ENCODE peak calls at places on chromosomes 13 and 19, in five cellular contexts. E is IMR-90, D is neural progenitor cell, X is fibroblast of lung, Z is HepG2. A is an unnamed sample.

GRCh38 chr13:83995930-83996329 is 113.7 kb upstream of the SLITRK1 start:
- DNase-seq in E (no peak), Z (no peak), X (no peak), D (no peak), A (no peak)

GRCh38 chr19:37928527-37929286 is 21.7 kb downstream of the SIPA1L3 start:
- DNase-seq in E (no peak), D (no peak), Z (no peak), X (no peak), A (no peak)

GRCh38 chr19:43532571-43532961 is 422 bp upstream of the ZNF575 start:
- DNase-seq in D (no peak), X (no peak), E (no peak), Z (no peak), A (no peak)

GRCh38 chr19:51203941-51204720 is 20.7 kb upstream of the CD33 start:
- DNase-seq in Z (no peak), D (no peak), E (no peak), X (no peak), A (no peak)

GRCh38 chr19:40705362-40705651 is 11.4 kb downstream of the COQ8B start:
- DNase-seq in Z (no peak), D (no peak), E (no peak), X (no peak), A (no peak)

GRCh38 chr19:5293607-5294089 is 47.0 kb downstream of the PTPRS start:
- DNase-seq in E (peak), X (no peak), Z (no peak), D (peak), A (peak)

GRCh38 chr13:75481176-75482069 is 546 bp downstream of the TBC1D4 start:
- DNase-seq in E (no peak), X (peak), Z (no peak), D (peak), A (no peak)

GRCh38 chr13:98792321-98792720 is 39.8 kb upstream of the SLC15A1 start:
- DNase-seq in E (no peak), Z (no peak), X (no peak), D (no peak), A (no peak)

GRCh38 chr13:42885325-42885724 is 103.9 kb downstream of the FAM216B start:
- DNase-seq in Z (no peak), E (no peak), D (no peak), X (no peak), A (no peak)

GRCh38 chr13:73179906-73180305 is 121.1 kb downstream of the KLF5 start:
- DNase-seq in X (peak), E (peak), Z (no peak), D (no peak), A (no peak)

GRCh38 chr19:18264956-18265610 is 9.2 kb downstream of the IQCN start:
- DNase-seq in E (no peak), D (no peak), X (no peak), Z (no peak), A (no peak)

GRCh38 chr19:51065221-51065960 is 499 bp upstream of the KLK13 start:
- DNase-seq in E (no peak), D (no peak), Z (no peak), X (no peak), A (no peak)

GRCh38 chr13:51223284-51224270 is 1.4 kb downstream of the FAM124A start:
- DNase-seq in D (peak), Z (no peak), E (no peak), X (no peak), A (no peak)

GRCh38 chr19:38388310-38389100 is at the start of gene SPRED3:
- DNase-seq in D (peak), Z (no peak), E (peak), X (peak), A (no peak)

GRCh38 chr19:38105574-38105973 is 118.4 kb downstream of the DPF1 start:
- DNase-seq in Z (no peak), D (no peak), X (no peak), E (no peak), A (no peak)

GRCh38 chr13:44421853-44422525 is 48.4 kb downstream of the SERP2 start:
- DNase-seq in D (no peak), Z (no peak), X (no peak), E (no peak), A (no peak)

GRCh38 chr13:30362869-30363268 is 55.5 kb upstream of the KATNAL1 start:
- DNase-seq in Z (no peak), D (no peak), X (no peak), E (no peak), A (no peak)

GRCh38 chr19:23771348-23771747 is 12.7 kb upstream of the ZNF681 start:
- DNase-seq in D (no peak), E (no peak), X (no peak), Z (no peak), A (no peak)

GRCh38 chr13:48491423-48492122 is 41.3 kb downstream of the RCBTB2 start:
- DNase-seq in D (no peak), X (no peak), E (peak), Z (no peak), A (no peak)

GRCh38 chr13:93066187-93066586 is 160.4 kb upstream of the GPC6 start:
- DNase-seq in E (peak), X (peak), Z (no peak), D (no peak), A (peak)
- H3K9ac ChIP-seq in E (no peak), X (no peak), Z (no peak), D (no peak), A (no peak)

DNA sequence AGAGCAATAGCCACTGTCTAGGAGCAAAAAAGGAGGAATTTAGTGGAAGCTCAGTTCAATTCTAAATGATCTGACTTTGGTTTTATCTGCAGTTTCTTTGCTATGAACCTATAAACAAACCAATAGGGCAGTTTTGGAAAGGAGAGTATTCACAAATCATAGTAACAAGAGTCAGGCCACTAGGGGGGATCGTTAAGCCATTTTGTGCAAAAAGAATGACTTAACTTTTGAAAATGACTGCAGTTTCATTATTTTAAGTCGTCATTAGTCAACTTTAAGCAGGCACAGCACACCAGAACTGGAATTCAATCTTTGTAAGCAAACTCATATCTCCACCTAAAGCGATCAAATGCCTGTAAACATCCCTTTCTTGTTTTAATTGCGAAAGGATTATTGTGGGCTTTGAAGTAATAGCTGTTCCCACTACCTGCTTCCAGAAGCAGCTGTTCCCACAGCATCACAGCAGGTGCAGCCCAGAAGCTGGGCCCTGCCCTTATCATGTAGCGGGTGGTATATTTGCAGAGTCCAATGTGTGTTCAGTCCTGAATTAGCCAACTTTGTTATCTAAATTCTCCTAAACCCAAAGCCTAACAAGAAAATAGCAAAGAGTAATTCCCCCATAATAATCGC is 51.5 kb downstream of the SOX21 start:
- DNase-seq in Z (no peak), X (peak), D (peak), E (peak), A (peak)
- TF ChIP-seq CTCF in Z (peak), X (peak), D (peak), E (peak), A (peak)

DNA sequence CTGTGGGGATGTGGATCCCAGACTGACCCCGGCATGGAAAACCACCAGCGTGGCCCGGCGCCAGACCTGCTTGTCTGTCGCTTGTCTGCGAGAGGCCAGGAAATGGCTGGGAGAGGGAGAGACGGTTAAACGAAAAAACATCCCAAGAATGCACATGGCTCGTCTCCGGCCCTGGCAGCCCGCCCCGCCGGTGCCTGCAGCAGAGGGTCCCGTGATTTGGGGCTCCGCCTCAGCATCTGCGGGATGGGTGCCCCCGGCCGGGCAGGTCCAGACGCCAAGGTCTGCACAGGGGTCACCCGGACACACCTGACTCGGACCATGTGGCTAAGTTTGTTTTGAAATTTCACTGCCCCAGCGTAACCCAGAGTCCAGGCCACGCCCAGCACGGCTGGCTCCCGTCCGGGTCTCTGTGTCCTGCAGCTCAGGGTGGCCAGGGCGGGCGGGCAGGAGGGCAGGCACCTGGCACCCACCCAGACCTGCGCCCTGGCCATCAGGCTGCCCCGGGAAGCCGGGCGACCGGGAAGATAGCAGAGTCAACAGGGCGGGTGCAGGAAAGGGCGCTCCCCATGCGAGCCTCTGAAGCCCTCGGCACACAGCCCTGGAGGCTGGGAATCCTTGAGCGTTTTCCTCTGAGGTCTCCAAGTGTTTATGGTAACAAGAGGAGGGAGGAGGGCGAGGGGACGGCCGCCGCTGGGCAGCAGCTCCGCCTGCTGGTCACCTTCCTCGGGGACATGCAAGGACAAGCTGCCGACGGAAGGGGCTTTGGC is 103.2 kb downstream of the GADD45B start:
- DNase-seq in D (peak), Z (peak), X (peak), E (peak), A (peak)
- H3K9ac ChIP-seq in D (no peak), Z (peak), X (peak), E (peak), A (peak)

GRCh38 chr13:41595298-41595697 is 137.9 kb downstream of the RGCC start:
- DNase-seq in D (no peak), E (peak), X (no peak), Z (no peak), A (no peak)

GRCh38 chr13:41596190-41596589 is 138.8 kb downstream of the RGCC start:
- DNase-seq in E (peak), D (no peak), X (peak), Z (no peak), A (peak)

GRCh38 chr13:41599619-41600018 is 142.3 kb downstream of the RGCC start:
- DNase-seq in X (peak), Z (no peak), D (no peak), E (no peak), A (no peak)

GRCh38 chr13:41601718-41602445 is 144.5 kb downstream of the RGCC start:
- DNase-seq in D (no peak), X (peak), E (no peak), Z (no peak), A (no peak)

GRCh38 chr13:41597348-41598041 is 140.1 kb downstream of the RGCC start:
- DNase-seq in X (peak), D (no peak), Z (no peak), E (peak), A (peak)
- TF ChIP-seq CTCF in X (no peak), D (no peak), Z (no peak), E (no peak), A (no peak)

DNA sequence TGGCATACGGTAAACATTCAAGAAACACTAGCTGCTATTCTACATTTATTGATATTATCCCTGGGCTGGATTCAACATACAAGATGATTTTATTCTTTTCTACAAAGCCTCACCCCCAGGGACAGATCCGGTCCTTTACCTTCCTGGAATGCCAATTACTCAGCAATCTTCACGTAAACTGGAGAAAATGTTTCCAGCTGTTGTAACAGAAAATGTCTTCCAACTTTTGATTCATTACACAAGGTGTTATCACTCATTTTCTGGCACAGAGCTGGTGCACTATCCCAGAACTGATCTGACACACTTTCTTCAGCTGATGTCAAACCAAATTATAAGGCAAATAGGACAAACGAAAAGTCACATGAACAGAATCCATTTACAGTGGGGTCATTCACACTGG is 33.1 kb downstream of the DCLK1 start:
- DNase-seq in Z (no peak), D (no peak), X (no peak), E (no peak), A (no peak)
- H3K9ac ChIP-seq in Z (no peak), D (no peak), X (no peak), E (no peak), A (no peak)

GRCh38 chr19:16002985-16003384 is 54.2 kb downstream of the OR10H4 start:
- DNase-seq in X (no peak), D (no peak), Z (no peak), E (no peak), A (no peak)
- TF ChIP-seq CTCF in X (no peak), D (no peak), Z (no peak), E (no peak), A (no peak)

DNA sequence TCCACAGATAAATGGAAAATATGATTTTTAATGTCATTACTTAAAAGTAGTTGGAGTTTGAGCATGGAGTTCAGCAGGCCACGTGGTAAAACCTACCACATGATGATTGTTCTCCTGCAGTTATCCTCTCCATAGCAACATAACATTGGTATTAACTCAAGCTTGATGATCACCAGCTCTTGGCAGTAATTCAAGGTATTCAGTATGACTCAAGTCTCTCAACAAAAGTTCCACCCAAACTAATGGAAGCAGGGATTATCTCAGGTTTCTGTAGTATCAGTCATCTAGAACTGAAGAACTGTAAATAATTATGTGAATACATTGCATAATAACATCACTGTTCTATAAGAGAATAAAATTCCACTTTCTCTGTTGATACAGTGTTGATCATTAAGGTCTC is 1092.5 kb downstream of the EFNB2 start:
- DNase-seq in E (peak), D (no peak), X (peak), Z (no peak), A (peak)
- H3K9ac ChIP-seq in E (no peak), D (no peak), X (no peak), Z (no peak), A (peak)

DNA sequence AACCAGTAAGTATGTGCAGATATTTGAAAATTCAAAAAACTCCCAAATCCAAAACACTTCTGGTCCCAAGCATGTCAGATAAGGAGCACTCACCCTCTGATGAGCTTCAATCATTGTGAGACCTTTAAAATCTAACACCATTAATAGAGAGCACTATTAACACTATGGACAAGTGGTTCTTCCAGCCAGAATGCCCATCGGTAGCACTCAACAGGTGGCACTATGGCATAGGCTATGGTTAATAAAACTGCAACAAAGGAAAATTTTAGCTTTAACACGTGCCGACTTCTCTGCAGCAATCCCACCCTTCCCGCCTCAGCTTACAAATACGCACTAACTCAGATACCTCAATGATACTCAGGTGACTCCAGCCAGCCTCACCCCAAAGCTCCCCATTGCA is 62.3 kb downstream of the COL4A2 start:
- DNase-seq in X (no peak), E (no peak), D (no peak), Z (no peak), A (no peak)
- TF ChIP-seq CTCF in X (no peak), E (no peak), D (no peak), Z (no peak), A (no peak)

DNA sequence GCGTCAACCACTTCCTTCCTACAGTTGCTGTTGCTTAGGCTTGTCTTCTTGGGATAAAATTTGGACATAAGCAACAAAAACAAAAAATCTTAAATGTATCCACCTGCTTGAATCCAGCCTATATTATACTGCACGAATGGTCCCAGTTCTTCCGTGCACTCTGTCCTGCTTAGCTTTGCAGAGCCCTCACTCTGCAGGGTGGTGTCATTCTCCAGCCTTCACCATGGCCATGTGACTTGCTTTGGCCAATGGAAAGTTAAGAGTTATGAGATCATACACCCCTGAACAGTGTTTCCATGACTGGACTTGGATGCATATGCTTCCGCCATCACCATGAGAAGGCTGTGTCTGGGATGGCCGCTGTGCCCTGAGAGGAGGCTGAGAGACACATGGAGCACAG is 27.4 kb upstream of the SACS start:
- DNase-seq in D (no peak), X (no peak), Z (no peak), E (no peak), A (no peak)
- H3K9ac ChIP-seq in D (no peak), X (no peak), Z (no peak), E (no peak), A (no peak)